ENCODE peak calls at places on chromosomes 5 and 9, in six cellular contexts. One of them, this sample, is unnamed.

GRCh38 chr9:110031511-110032173 is 176.3 kb downstream of the C9orf152 start:
- DNase-seq in hepatocyte: peak
- DNase-seq in small intestine: no peak
- DNase-seq in heart right ventricle: no peak
- DNase-seq in caudate nucleus: no peak
- DNase-seq in choroid plexus epithelial cell: peak
- DNase-seq in this sample: peak

GRCh38 chr5:98779264-98779877 is 5.9 kb downstream of the RGMB start:
- DNase-seq in small intestine: peak
- DNase-seq in heart right ventricle: no peak
- DNase-seq in caudate nucleus: no peak
- DNase-seq in hepatocyte: no peak
- DNase-seq in choroid plexus epithelial cell: no peak
- DNase-seq in this sample: no peak

GRCh38 chr9:130042406-130042930 is 521 bp downstream of the FNBP1 start:
- DNase-seq in heart right ventricle: peak
- DNase-seq in small intestine: no peak
- DNase-seq in caudate nucleus: no peak
- DNase-seq in choroid plexus epithelial cell: no peak
- DNase-seq in hepatocyte: peak
- DNase-seq in this sample: no peak

GRCh38 chr5:178796165-178796945 is 63.4 kb upstream of the ZNF354B start:
- DNase-seq in choroid plexus epithelial cell: no peak
- DNase-seq in small intestine: no peak
- DNase-seq in heart right ventricle: no peak
- DNase-seq in hepatocyte: no peak
- DNase-seq in caudate nucleus: no peak
- DNase-seq in this sample: no peak

GRCh38 chr5:170867825-170868224 is 6.0 kb downstream of the RANBP17 start:
- DNase-seq in hepatocyte: no peak
- DNase-seq in caudate nucleus: no peak
- DNase-seq in heart right ventricle: no peak
- DNase-seq in small intestine: no peak
- DNase-seq in choroid plexus epithelial cell: no peak
- DNase-seq in this sample: no peak

GRCh38 chr5:122656577-122656976 is 118.3 kb upstream of the SNX2 start:
- DNase-seq in choroid plexus epithelial cell: no peak
- DNase-seq in small intestine: no peak
- DNase-seq in heart right ventricle: no peak
- DNase-seq in hepatocyte: no peak
- DNase-seq in caudate nucleus: no peak
- DNase-seq in this sample: no peak

GRCh38 chr9:71752928-71753327 is 15.4 kb downstream of the CEMIP2 start:
- DNase-seq in heart right ventricle: no peak
- DNase-seq in caudate nucleus: no peak
- DNase-seq in small intestine: no peak
- DNase-seq in choroid plexus epithelial cell: no peak
- DNase-seq in hepatocyte: no peak
- DNase-seq in this sample: no peak

GRCh38 chr9:117555964-117556629 is 141.2 kb upstream of the ASTN2 start:
- DNase-seq in heart right ventricle: peak
- DNase-seq in choroid plexus epithelial cell: peak
- DNase-seq in small intestine: peak
- DNase-seq in caudate nucleus: no peak
- DNase-seq in hepatocyte: peak
- DNase-seq in this sample: peak

GRCh38 chr5:54257366-54258118 is 52.8 kb downstream of the ARL15 start:
- DNase-seq in caudate nucleus: no peak
- DNase-seq in hepatocyte: no peak
- DNase-seq in heart right ventricle: no peak
- DNase-seq in small intestine: no peak
- DNase-seq in choroid plexus epithelial cell: no peak
- DNase-seq in this sample: no peak

GRCh38 chr9:127805620-127806019 is 2.9 kb downstream of the FPGS start:
- DNase-seq in choroid plexus epithelial cell: peak
- DNase-seq in heart right ventricle: no peak
- DNase-seq in small intestine: no peak
- DNase-seq in hepatocyte: peak
- DNase-seq in caudate nucleus: no peak
- DNase-seq in this sample: peak

GRCh38 chr9:110224583-110224982 is 16.6 kb upstream of the C9orf152 start:
- DNase-seq in caudate nucleus: no peak
- DNase-seq in hepatocyte: no peak
- DNase-seq in choroid plexus epithelial cell: no peak
- DNase-seq in small intestine: no peak
- DNase-seq in heart right ventricle: no peak
- DNase-seq in this sample: no peak

GRCh38 chr9:89786650-89787049 is 181.8 kb downstream of the GADD45G start:
- DNase-seq in hepatocyte: no peak
- DNase-seq in small intestine: peak
- DNase-seq in choroid plexus epithelial cell: peak
- DNase-seq in heart right ventricle: peak
- DNase-seq in caudate nucleus: no peak
- DNase-seq in this sample: no peak

GRCh38 chr5:88756953-88757352 is 126.0 kb downstream of the MEF2C start:
- DNase-seq in heart right ventricle: no peak
- DNase-seq in small intestine: no peak
- DNase-seq in choroid plexus epithelial cell: no peak
- DNase-seq in caudate nucleus: no peak
- DNase-seq in hepatocyte: no peak
- DNase-seq in this sample: no peak

GRCh38 chr5:71830626-71831539 is 111.8 kb downstream of the CARTPT start:
- DNase-seq in caudate nucleus: no peak
- DNase-seq in small intestine: no peak
- DNase-seq in choroid plexus epithelial cell: peak
- DNase-seq in heart right ventricle: peak
- DNase-seq in hepatocyte: peak
- DNase-seq in this sample: peak

GRCh38 chr5:68251804-68252648 is 36.5 kb downstream of the PIK3R1 start:
- DNase-seq in choroid plexus epithelial cell: peak
- DNase-seq in small intestine: no peak
- DNase-seq in heart right ventricle: peak
- DNase-seq in caudate nucleus: no peak
- DNase-seq in hepatocyte: peak
- DNase-seq in this sample: peak

GRCh38 chr5:108661590-108662219 is 86.0 kb upstream of the FER start:
- DNase-seq in heart right ventricle: no peak
- DNase-seq in small intestine: no peak
- DNase-seq in hepatocyte: no peak
- DNase-seq in caudate nucleus: no peak
- DNase-seq in choroid plexus epithelial cell: peak
- DNase-seq in this sample: peak

GRCh38 chr5:55994502-55994997 is at the start of gene IL6ST:
- DNase-seq in choroid plexus epithelial cell: peak
- DNase-seq in caudate nucleus: no peak
- DNase-seq in hepatocyte: peak
- DNase-seq in small intestine: peak
- DNase-seq in heart right ventricle: peak
- DNase-seq in this sample: peak

GRCh38 chr5:62569466-62569865 is 9.2 kb upstream of the LRRC70 start:
- DNase-seq in caudate nucleus: no peak
- DNase-seq in heart right ventricle: no peak
- DNase-seq in small intestine: no peak
- DNase-seq in hepatocyte: no peak
- DNase-seq in choroid plexus epithelial cell: peak
- DNase-seq in this sample: peak

GRCh38 chr9:129331366-129331765 is 153.3 kb upstream of the IER5L start:
- DNase-seq in hepatocyte: no peak
- DNase-seq in small intestine: no peak
- DNase-seq in heart right ventricle: no peak
- DNase-seq in caudate nucleus: no peak
- DNase-seq in choroid plexus epithelial cell: no peak
- DNase-seq in this sample: no peak

GRCh38 chr9:113781381-113781780 is 94.7 kb upstream of the ZNF618 start:
- DNase-seq in caudate nucleus: no peak
- DNase-seq in choroid plexus epithelial cell: no peak
- DNase-seq in heart right ventricle: no peak
- DNase-seq in hepatocyte: no peak
- DNase-seq in small intestine: no peak
- DNase-seq in this sample: no peak

GRCh38 chr5:103465891-103466290 is 96.7 kb downstream of the NUDT12 start:
- DNase-seq in heart right ventricle: no peak
- DNase-seq in caudate nucleus: no peak
- DNase-seq in hepatocyte: no peak
- DNase-seq in choroid plexus epithelial cell: no peak
- DNase-seq in small intestine: peak
- DNase-seq in this sample: peak

GRCh38 chr5:31407921-31408714 is 123.8 kb downstream of the DROSHA start:
- DNase-seq in small intestine: no peak
- DNase-seq in heart right ventricle: no peak
- DNase-seq in hepatocyte: no peak
- DNase-seq in choroid plexus epithelial cell: peak
- DNase-seq in caudate nucleus: no peak
- DNase-seq in this sample: no peak

GRCh38 chr5:61641748-61642565 is 309.9 kb downstream of the ZSWIM6 start:
- DNase-seq in caudate nucleus: no peak
- DNase-seq in choroid plexus epithelial cell: peak
- DNase-seq in heart right ventricle: no peak
- DNase-seq in small intestine: peak
- DNase-seq in hepatocyte: no peak
- DNase-seq in this sample: peak

GRCh38 chr5:36722913-36723312 is 116.5 kb downstream of the SLC1A3 start:
- DNase-seq in choroid plexus epithelial cell: peak
- DNase-seq in small intestine: peak
- DNase-seq in hepatocyte: no peak
- DNase-seq in caudate nucleus: no peak
- DNase-seq in heart right ventricle: no peak
- DNase-seq in this sample: no peak

GRCh38 chr9:87792831-87793288 is 66.9 kb downstream of the CTSL start:
- DNase-seq in hepatocyte: peak
- DNase-seq in caudate nucleus: no peak
- DNase-seq in choroid plexus epithelial cell: peak
- DNase-seq in heart right ventricle: peak
- DNase-seq in small intestine: peak
- DNase-seq in this sample: peak

GRCh38 chr5:103894882-103895281 is 332.3 kb upstream of the NUDT12 start:
- DNase-seq in hepatocyte: no peak
- DNase-seq in small intestine: no peak
- DNase-seq in heart right ventricle: no peak
- DNase-seq in choroid plexus epithelial cell: peak
- DNase-seq in caudate nucleus: peak
- DNase-seq in this sample: no peak

GRCh38 chr5:114221807-114222206 is 140.1 kb upstream of the KCNN2 start:
- DNase-seq in choroid plexus epithelial cell: no peak
- DNase-seq in hepatocyte: no peak
- DNase-seq in caudate nucleus: no peak
- DNase-seq in heart right ventricle: no peak
- DNase-seq in small intestine: no peak
- DNase-seq in this sample: no peak

GRCh38 chr9:83477571-83477970 is 60.6 kb downstream of the FRMD3 start:
- DNase-seq in small intestine: no peak
- DNase-seq in hepatocyte: no peak
- DNase-seq in heart right ventricle: no peak
- DNase-seq in caudate nucleus: no peak
- DNase-seq in choroid plexus epithelial cell: peak
- DNase-seq in this sample: peak

GRCh38 chr5:131496400-131496713 is 138.7 kb downstream of the RAPGEF6 start:
- DNase-seq in small intestine: no peak
- DNase-seq in caudate nucleus: no peak
- DNase-seq in heart right ventricle: no peak
- DNase-seq in choroid plexus epithelial cell: no peak
- DNase-seq in hepatocyte: no peak
- DNase-seq in this sample: no peak

GRCh38 chr5:181153814-181154213 is 6.4 kb downstream of the OR2V2 start:
- DNase-seq in choroid plexus epithelial cell: no peak
- DNase-seq in hepatocyte: no peak
- DNase-seq in small intestine: no peak
- DNase-seq in caudate nucleus: no peak
- DNase-seq in heart right ventricle: no peak
- DNase-seq in this sample: no peak

GRCh38 chr5:56535347-56535746 is 280.0 kb upstream of the MAP3K1 start:
- DNase-seq in heart right ventricle: no peak
- DNase-seq in choroid plexus epithelial cell: no peak
- DNase-seq in caudate nucleus: no peak
- DNase-seq in small intestine: no peak
- DNase-seq in hepatocyte: no peak
- DNase-seq in this sample: no peak

GRCh38 chr9:114505187-114506081 is at the start of gene WHRN:
- DNase-seq in choroid plexus epithelial cell: peak
- DNase-seq in caudate nucleus: peak
- DNase-seq in small intestine: peak
- DNase-seq in heart right ventricle: peak
- DNase-seq in hepatocyte: peak
- DNase-seq in this sample: peak

GRCh38 chr5:90866333-90866732 is 307.7 kb downstream of the ADGRV1 start:
- DNase-seq in caudate nucleus: no peak
- DNase-seq in heart right ventricle: no peak
- DNase-seq in choroid plexus epithelial cell: peak
- DNase-seq in hepatocyte: no peak
- DNase-seq in small intestine: peak
- DNase-seq in this sample: peak

GRCh38 chr5:159838551-159839222 is 77.6 kb upstream of the ADRA1B start:
- DNase-seq in small intestine: no peak
- DNase-seq in hepatocyte: no peak
- DNase-seq in choroid plexus epithelial cell: peak
- DNase-seq in caudate nucleus: no peak
- DNase-seq in heart right ventricle: no peak
- DNase-seq in this sample: no peak

GRCh38 chr5:132083065-132083678 is 9.6 kb downstream of the CSF2 start:
- DNase-seq in hepatocyte: no peak
- DNase-seq in small intestine: no peak
- DNase-seq in caudate nucleus: no peak
- DNase-seq in choroid plexus epithelial cell: no peak
- DNase-seq in heart right ventricle: no peak
- DNase-seq in this sample: no peak

GRCh38 chr5:31393126-31393525 is 138.8 kb downstream of the DROSHA start:
- DNase-seq in small intestine: no peak
- DNase-seq in caudate nucleus: no peak
- DNase-seq in hepatocyte: no peak
- DNase-seq in choroid plexus epithelial cell: no peak
- DNase-seq in heart right ventricle: no peak
- DNase-seq in this sample: no peak

GRCh38 chr9:96567203-96567700 is 52.4 kb downstream of the CDC14B start:
- DNase-seq in choroid plexus epithelial cell: peak
- DNase-seq in small intestine: no peak
- DNase-seq in hepatocyte: no peak
- DNase-seq in heart right ventricle: no peak
- DNase-seq in caudate nucleus: no peak
- DNase-seq in this sample: peak

GRCh38 chr9:77063645-77064285 is 44.3 kb downstream of the FOXB2 start:
- DNase-seq in hepatocyte: peak
- DNase-seq in choroid plexus epithelial cell: peak
- DNase-seq in heart right ventricle: no peak
- DNase-seq in small intestine: no peak
- DNase-seq in caudate nucleus: no peak
- DNase-seq in this sample: peak

GRCh38 chr5:128116445-128116844 is 32.9 kb downstream of the SLC12A2 start:
- DNase-seq in small intestine: no peak
- DNase-seq in choroid plexus epithelial cell: no peak
- DNase-seq in caudate nucleus: no peak
- DNase-seq in heart right ventricle: no peak
- DNase-seq in hepatocyte: no peak
- DNase-seq in this sample: no peak

This sample was measured in cardiac fibroblast.